ENCODE peak calls at places on chromosomes 6 and 20, in six cellular contexts. One of them, this sample, is unnamed.

GRCh38 chr6:11525468-11526155 is 11.9 kb upstream of the TMEM170B start:
- DNase-seq in EL: peak
- DNase-seq in WTC11: no peak
- DNase-seq in NCI-H774: no peak
- DNase-seq in activated CD4-positive, alpha-beta memory T cell treated with anti-CD3 and anti-CD28 coated beads for 36 hours: no peak
- DNase-seq in IMR-90: peak
- DNase-seq in this sample: peak

GRCh38 chr6:85537055-85537494 is 56.6 kb downstream of the SNX14 start:
- DNase-seq in EL: peak
- DNase-seq in NCI-H774: no peak
- DNase-seq in activated CD4-positive, alpha-beta memory T cell treated with anti-CD3 and anti-CD28 coated beads for 36 hours: no peak
- DNase-seq in WTC11: no peak
- DNase-seq in IMR-90: peak
- DNase-seq in this sample: peak

GRCh38 chr6:53734473-53735299 is 60.1 kb upstream of the LRRC1 start:
- DNase-seq in activated CD4-positive, alpha-beta memory T cell treated with anti-CD3 and anti-CD28 coated beads for 36 hours: peak
- DNase-seq in NCI-H774: no peak
- DNase-seq in EL: peak
- DNase-seq in WTC11: peak
- DNase-seq in IMR-90: peak
- DNase-seq in this sample: peak

GRCh38 chr20:19833395-19833794 is 75.3 kb downstream of the RIN2 start:
- DNase-seq in activated CD4-positive, alpha-beta memory T cell treated with anti-CD3 and anti-CD28 coated beads for 36 hours: no peak
- DNase-seq in EL: no peak
- DNase-seq in WTC11: no peak
- DNase-seq in IMR-90: no peak
- DNase-seq in NCI-H774: no peak
- DNase-seq in this sample: no peak

GRCh38 chr6:16305246-16305725 is 66.9 kb downstream of the GMPR start:
- DNase-seq in activated CD4-positive, alpha-beta memory T cell treated with anti-CD3 and anti-CD28 coated beads for 36 hours: peak
- DNase-seq in IMR-90: no peak
- DNase-seq in EL: no peak
- DNase-seq in WTC11: no peak
- DNase-seq in NCI-H774: no peak
- DNase-seq in this sample: no peak

GRCh38 chr20:63700199-63701050 is 4.0 kb downstream of the TNFRSF6B start:
- DNase-seq in EL: peak
- DNase-seq in WTC11: no peak
- DNase-seq in NCI-H774: no peak
- DNase-seq in IMR-90: no peak
- DNase-seq in activated CD4-positive, alpha-beta memory T cell treated with anti-CD3 and anti-CD28 coated beads for 36 hours: no peak
- DNase-seq in this sample: no peak

GRCh38 chr6:147192278-147192911 is 11.8 kb upstream of the STXBP5 start:
- DNase-seq in IMR-90: no peak
- DNase-seq in NCI-H774: peak
- DNase-seq in activated CD4-positive, alpha-beta memory T cell treated with anti-CD3 and anti-CD28 coated beads for 36 hours: no peak
- DNase-seq in EL: no peak
- DNase-seq in WTC11: no peak
- DNase-seq in this sample: no peak

GRCh38 chr6:111809264-111809663 is 64.0 kb downstream of the FYN start:
- DNase-seq in activated CD4-positive, alpha-beta memory T cell treated with anti-CD3 and anti-CD28 coated beads for 36 hours: no peak
- DNase-seq in NCI-H774: no peak
- DNase-seq in EL: no peak
- DNase-seq in WTC11: no peak
- DNase-seq in IMR-90: peak
- DNase-seq in this sample: peak

GRCh38 chr6:82348130-82348529 is 15.5 kb upstream of the TPBG start:
- DNase-seq in NCI-H774: no peak
- DNase-seq in WTC11: no peak
- DNase-seq in EL: no peak
- DNase-seq in IMR-90: no peak
- DNase-seq in activated CD4-positive, alpha-beta memory T cell treated with anti-CD3 and anti-CD28 coated beads for 36 hours: no peak
- DNase-seq in this sample: peak

GRCh38 chr6:161891542-161891941 is 617.7 kb upstream of the AGPAT4 start:
- DNase-seq in EL: no peak
- DNase-seq in IMR-90: no peak
- DNase-seq in activated CD4-positive, alpha-beta memory T cell treated with anti-CD3 and anti-CD28 coated beads for 36 hours: no peak
- DNase-seq in NCI-H774: no peak
- DNase-seq in WTC11: no peak
- DNase-seq in this sample: no peak

GRCh38 chr20:63058696-63059335 is 52.1 kb upstream of the BHLHE23 start:
- DNase-seq in activated CD4-positive, alpha-beta memory T cell treated with anti-CD3 and anti-CD28 coated beads for 36 hours: no peak
- DNase-seq in WTC11: peak
- DNase-seq in NCI-H774: no peak
- DNase-seq in IMR-90: no peak
- DNase-seq in EL: no peak
- DNase-seq in this sample: no peak

This sample was measured in ELR.